ENCODE peak calls at places on chromosomes 2 and 18, in seven cellular contexts. L is heart left ventricle, G is A549, Z is IMR-90, K is ovary, Q is gastrocnemius medialis, Y is breast epithelium. P is an unnamed sample.
A peak's percentile ranks its signal among the peaks of the same experiment; 100 is the strongest.

GRCh38 chr18:76821875-76822509 is 365 bp upstream of the ZNF236 start:
- DNase-seq in G (peak; percentile 44), Z (peak; percentile 35), Y (peak; percentile 60), K (peak; percentile 78), Q (peak; percentile 17), L (peak; percentile 68), P (peak; percentile 64)

GRCh38 chr2:154758871-154759270 is 60.4 kb downstream of the KCNJ3 start:
- DNase-seq in K (no peak), G (no peak), L (no peak), Z (no peak), Y (no peak), Q (no peak), P (no peak)

GRCh38 chr2:45607701-45608100 is 3.4 kb downstream of the SRBD1 start:
- DNase-seq in K (no peak), Y (no peak), Z (no peak), Q (no peak), L (no peak), G (peak; percentile 53), P (no peak)

GRCh38 chr2:195779491-195779890 is 122.5 kb downstream of the SLC39A10 start:
- DNase-seq in L (no peak), Q (no peak), Y (no peak), Z (no peak), K (no peak), G (peak; percentile 46), P (no peak)

GRCh38 chr2:191178806-191179514 is 28.2 kb upstream of the STAT4 start:
- DNase-seq in Z (peak; percentile 39), Q (peak; percentile 57), G (peak; percentile 66), Y (peak; percentile 57), K (no peak), L (peak; percentile 63), P (peak; percentile 37)

GRCh38 chr18:62605685-62606084 is 82.9 kb downstream of the ZCCHC2 start:
- DNase-seq in L (no peak), G (no peak), Q (no peak), K (no peak), Y (no peak), Z (no peak), P (no peak)

GRCh38 chr18:79413901-79414300 is 18.2 kb downstream of the NFATC1 start:
- DNase-seq in Y (no peak), G (no peak), Z (no peak), L (no peak), Q (no peak), K (no peak), P (no peak)

GRCh38 chr2:170235860-170236638 is 58.1 kb downstream of the MYO3B start:
- DNase-seq in Q (no peak), G (peak; percentile 61), K (no peak), Z (peak; percentile 54), Y (no peak), L (no peak), P (no peak)

GRCh38 chr2:118371500-118371899 is 283.2 kb downstream of the INSIG2 start:
- DNase-seq in L (no peak), K (no peak), Q (no peak), Z (peak; percentile 18), G (peak; percentile 44), Y (no peak), P (peak; percentile 28)

GRCh38 chr18:37362158-37362890 is 203.3 kb downstream of the CELF4 start:
- DNase-seq in Z (no peak), K (peak; percentile 32), L (no peak), G (no peak), Y (no peak), Q (no peak), P (no peak)

GRCh38 chr2:64857581-64858471 is 131.4 kb upstream of the SLC1A4 start:
- DNase-seq in Y (no peak), K (peak; percentile 82), Q (no peak), L (peak; percentile 78), Z (peak; percentile 60), G (no peak), P (peak; percentile 43)

GRCh38 chr2:64860936-64861335 is 128.3 kb upstream of the SLC1A4 start:
- DNase-seq in Z (no peak), Q (no peak), L (no peak), G (no peak), K (no peak), Y (no peak), P (no peak)

GRCh38 chr2:64860321-64860751 is 128.9 kb upstream of the SLC1A4 start:
- DNase-seq in K (peak; percentile 43), L (no peak), Q (no peak), Z (no peak), G (no peak), Y (no peak), P (no peak)

GRCh38 chr2:64858541-64859031 is 130.6 kb upstream of the SLC1A4 start:
- DNase-seq in G (no peak), Q (no peak), K (no peak), L (no peak), Z (no peak), Y (no peak), P (no peak)

GRCh38 chr2:64859208-64860161 is 129.7 kb upstream of the SLC1A4 start:
- DNase-seq in Y (peak; percentile 86), L (peak; percentile 95), K (peak; percentile 86), Z (peak; percentile 87), Q (peak; percentile 93), G (peak; percentile 83), P (peak; percentile 94)
- TF ChIP-seq POLR2A in Y (no peak), L (no peak), K (no peak), Z (no peak), Q (peak; percentile 32), G (peak; percentile 59), P (peak; percentile 55)

DNA sequence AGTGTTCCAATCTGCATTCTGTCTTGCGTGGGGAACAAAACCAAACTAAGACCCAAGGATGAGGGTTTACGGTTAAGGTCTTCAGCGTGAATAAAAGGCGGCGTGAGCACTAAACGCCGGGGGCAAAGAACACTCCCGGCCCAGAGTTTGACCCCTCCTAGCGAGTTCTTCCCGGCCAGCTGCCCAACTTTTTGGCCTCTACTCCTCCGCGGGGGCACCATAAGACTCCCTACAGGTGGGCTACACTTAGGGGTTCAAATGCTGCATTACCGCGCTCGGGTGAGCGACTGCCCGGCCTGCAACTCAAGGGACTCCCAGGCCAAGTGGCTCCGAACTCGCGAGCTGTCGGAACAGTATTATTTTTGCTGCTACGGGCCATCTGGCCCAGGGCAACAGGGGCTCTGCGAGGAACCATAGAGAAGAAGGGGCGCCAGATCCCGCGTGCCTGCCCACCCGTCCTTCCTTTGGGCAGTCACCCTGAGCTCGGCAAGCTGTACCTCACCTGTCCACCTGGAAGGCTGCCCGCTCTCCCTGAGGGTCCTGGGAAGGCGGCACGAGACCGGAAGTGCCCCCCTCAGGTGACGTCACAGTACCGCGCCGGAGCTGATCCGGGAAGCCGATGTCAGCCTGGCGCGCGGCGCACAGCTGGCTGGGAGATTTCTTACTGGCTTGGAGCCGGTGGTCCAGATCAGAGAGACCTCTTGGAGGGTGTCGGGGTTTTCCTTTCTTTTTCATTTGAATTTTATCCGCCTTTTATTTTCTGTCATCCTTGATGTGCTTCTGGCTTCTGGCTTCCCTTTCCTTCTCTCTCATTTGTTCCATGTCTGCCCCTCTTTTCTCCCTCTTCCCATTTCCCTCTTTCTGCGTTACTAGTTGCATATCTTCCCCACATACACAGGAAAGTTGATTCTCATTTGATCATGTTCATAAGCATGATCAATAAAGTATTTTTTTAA is at the start of gene LDAH:
- DNase-seq in L (peak; percentile 96), K (peak; percentile 97), Z (peak; percentile 87), Q (peak; percentile 39), Y (peak; percentile 91), G (peak; percentile 93), P (peak; percentile 95)
- TF ChIP-seq POLR2A in L (no peak), K (peak; percentile 63), Z (peak; percentile 84), Q (peak; percentile 12), Y (no peak), G (peak; percentile 78), P (peak; percentile 78)

GRCh38 chr18:51908598-51908944 is 431.4 kb upstream of the DCC start:
- DNase-seq in K (no peak), Q (no peak), Z (no peak), G (no peak), Y (no peak), L (no peak), P (no peak)

GRCh38 chr18:51907687-51908597 is 432.1 kb upstream of the DCC start:
- DNase-seq in Q (no peak), G (no peak), K (no peak), Z (no peak), Y (no peak), L (no peak), P (no peak)

DNA sequence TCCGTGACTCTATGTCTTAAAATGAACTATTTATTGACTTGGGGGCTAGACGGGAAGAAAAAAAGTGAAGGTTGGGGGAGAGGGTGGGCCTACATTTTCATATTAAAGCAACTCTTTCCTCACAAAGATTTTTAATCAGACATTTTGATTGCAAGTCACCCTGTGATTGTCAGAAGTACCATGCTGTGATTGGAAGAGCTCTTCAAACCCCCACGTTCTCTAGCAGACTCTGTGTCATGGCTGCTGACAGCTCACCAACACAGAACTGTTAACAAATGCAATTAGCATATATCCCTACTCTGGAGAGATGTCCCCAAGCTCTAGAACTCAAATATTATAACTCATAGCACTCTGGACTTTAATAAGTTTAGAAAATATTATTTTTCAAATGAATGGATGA is 428.4 kb upstream of the DCC start:
- DNase-seq in G (no peak), Q (no peak), L (no peak), K (no peak), Z (no peak), Y (no peak), P (no peak)
- TF ChIP-seq POLR2A in G (no peak), Q (no peak), L (no peak), K (no peak), Z (no peak), Y (no peak), P (no peak)

GRCh38 chr2:163799807-163800206 is 64.0 kb upstream of the FIGN start:
- DNase-seq in Y (no peak), L (no peak), G (no peak), K (no peak), Q (no peak), Z (no peak), P (no peak)
- TF ChIP-seq POLR2A in Y (no peak), L (no peak), G (no peak), K (no peak), Q (no peak), Z (no peak), P (no peak)

GRCh38 chr2:96114546-96114902 is 1.8 kb downstream of the ADRA2B start:
- DNase-seq in Q (no peak), G (no peak), K (no peak), Y (no peak), L (no peak), Z (no peak), P (no peak)
- TF ChIP-seq POLR2A in Q (no peak), G (no peak), K (no peak), Y (no peak), L (no peak), Z (no peak), P (no peak)

GRCh38 chr2:138780451-138780880 is 276 bp upstream of the NXPH2 start:
- DNase-seq in Z (no peak), Q (no peak), L (no peak), Y (no peak), G (no peak), K (peak; percentile 25), P (no peak)

GRCh38 chr2:138777996-138778395 is 2.2 kb downstream of the NXPH2 start:
- DNase-seq in K (no peak), G (peak; percentile 58), L (no peak), Z (peak; percentile 1), Q (no peak), Y (no peak), P (no peak)

GRCh38 chr2:138782378-138782777 is 2.2 kb upstream of the NXPH2 start:
- DNase-seq in K (no peak), G (no peak), Y (no peak), Z (no peak), Q (no peak), L (no peak), P (no peak)

GRCh38 chr2:138780908-138781307 is 718 bp upstream of the NXPH2 start:
- DNase-seq in Z (no peak), Q (no peak), K (no peak), Y (no peak), L (no peak), G (no peak), P (no peak)

GRCh38 chr2:138779451-138780440 is at the start of gene NXPH2:
- DNase-seq in K (peak; percentile 30), Y (no peak), G (peak; percentile 4), Q (no peak), L (no peak), Z (no peak), P (no peak)
- TF ChIP-seq POLR2A in K (no peak), Y (no peak), G (no peak), Q (no peak), L (no peak), Z (no peak), P (no peak)